ENCODE peak calls at places on chromosome 6, in five cellular contexts. X, A, S, I and U are unnamed samples.

GRCh38 chr6:144311361-144311760 is 26.2 kb downstream of the UTRN start:
- DNase-seq in X (no peak), A (no peak), S (no peak), I (no peak), U (no peak)

GRCh38 chr6:36725581-36725980 is 28.0 kb downstream of the RAB44 start:
- DNase-seq in X (no peak), A (no peak), S (no peak), I (no peak), U (no peak)

GRCh38 chr6:150198532-150198931 is 55.7 kb downstream of the PPP1R14C start:
- DNase-seq in X (no peak), A (no peak), S (no peak), I (no peak), U (no peak)

GRCh38 chr6:105397987-105398386 is 4.9 kb downstream of the PREP start:
- DNase-seq in X (no peak), A (no peak), S (no peak), I (no peak), U (no peak)

GRCh38 chr6:36682328-36683144 is 4.0 kb downstream of the CDKN1A start:
- DNase-seq in X (no peak), A (no peak), S (peak), I (peak), U (no peak)

GRCh38 chr6:2147737-2148448 is 97.5 kb downstream of the GMDS start:
- DNase-seq in X (no peak), A (peak), S (peak), I (no peak), U (peak)

GRCh38 chr6:456887-457286 is 65.3 kb downstream of the IRF4 start:
- DNase-seq in X (no peak), A (no peak), S (no peak), I (no peak), U (no peak)

GRCh38 chr6:170026272-170027110 is 264.4 kb downstream of the DLL1 start:
- DNase-seq in X (no peak), A (no peak), S (no peak), I (no peak), U (no peak)

GRCh38 chr6:134750669-134751068 is 199.2 kb downstream of the ALDH8A1 start:
- DNase-seq in X (no peak), A (peak), S (peak), I (no peak), U (peak)